ENCODE peak calls at places on chromosomes 4 and X, in seven cellular contexts. One of them, this sample, is unnamed.

GRCh38 chrX:103716967-103717366 is 6.3 kb downstream of the TMEM31 start:
- DNase-seq in IMR-90: peak; percentile 89
- DNase-seq in mesendoderm: no peak
- DNase-seq in mesenchymal stem cell: peak; percentile 20
- DNase-seq in H9: no peak
- DNase-seq in H1: no peak
- DNase-seq in trophoblast cell: peak; percentile 9
- DNase-seq in this sample: no peak

GRCh38 chr4:59969909-59970308 is 1230.2 kb upstream of the ADGRL3 start:
- DNase-seq in IMR-90: no peak
- DNase-seq in trophoblast cell: no peak
- DNase-seq in H9: no peak
- DNase-seq in mesendoderm: no peak
- DNase-seq in H1: no peak
- DNase-seq in mesenchymal stem cell: no peak
- DNase-seq in this sample: no peak

GRCh38 chrX:15849555-15849954 is 5.1 kb downstream of the AP1S2 start:
- DNase-seq in mesenchymal stem cell: peak; percentile 39
- DNase-seq in trophoblast cell: no peak
- DNase-seq in IMR-90: no peak
- DNase-seq in H1: no peak
- DNase-seq in mesendoderm: peak; percentile 59
- DNase-seq in H9: no peak
- DNase-seq in this sample: no peak

GRCh38 chr4:156237192-156237591 is 283.5 kb upstream of the CTSO start:
- DNase-seq in IMR-90: no peak
- DNase-seq in H9: no peak
- DNase-seq in mesenchymal stem cell: no peak
- DNase-seq in mesendoderm: no peak
- DNase-seq in trophoblast cell: no peak
- DNase-seq in H1: no peak
- DNase-seq in this sample: peak; percentile 4

GRCh38 chr4:7186081-7186480 is 6.3 kb upstream of the SORCS2 start:
- DNase-seq in mesendoderm: peak; percentile 29
- DNase-seq in H9: peak; percentile 55
- DNase-seq in IMR-90: no peak
- DNase-seq in mesenchymal stem cell: no peak
- DNase-seq in H1: no peak
- DNase-seq in trophoblast cell: no peak
- DNase-seq in this sample: no peak

GRCh38 chrX:63657821-63658220 is 127.2 kb downstream of the ARHGEF9 start:
- DNase-seq in mesenchymal stem cell: peak; percentile 78
- DNase-seq in mesendoderm: peak; percentile 42
- DNase-seq in H1: peak; percentile 0
- DNase-seq in IMR-90: peak; percentile 78
- DNase-seq in H9: no peak
- DNase-seq in trophoblast cell: peak; percentile 64
- DNase-seq in this sample: no peak

GRCh38 chr4:28744066-28744465 is 1883.4 kb downstream of the STIM2 start:
- DNase-seq in IMR-90: peak; percentile 54
- DNase-seq in mesendoderm: no peak
- DNase-seq in H9: no peak
- DNase-seq in trophoblast cell: no peak
- DNase-seq in H1: no peak
- DNase-seq in mesenchymal stem cell: peak; percentile 8
- DNase-seq in this sample: no peak

GRCh38 chr4:78057600-78058560 is 757 bp downstream of the FRAS1 start:
- DNase-seq in mesendoderm: peak; percentile 71
- DNase-seq in H1: no peak
- DNase-seq in mesenchymal stem cell: peak; percentile 45
- DNase-seq in H9: no peak
- DNase-seq in trophoblast cell: peak; percentile 65
- DNase-seq in IMR-90: peak; percentile 13
- DNase-seq in this sample: peak; percentile 50

GRCh38 chr4:7827566-7827965 is 112.1 kb downstream of the AFAP1 start:
- DNase-seq in trophoblast cell: no peak
- DNase-seq in H1: no peak
- DNase-seq in IMR-90: no peak
- DNase-seq in mesenchymal stem cell: no peak
- DNase-seq in mesendoderm: no peak
- DNase-seq in H9: no peak
- DNase-seq in this sample: no peak

GRCh38 chr4:4490816-4491215 is 51.0 kb downstream of the STX18 start:
- DNase-seq in trophoblast cell: no peak
- DNase-seq in H9: no peak
- DNase-seq in mesenchymal stem cell: no peak
- DNase-seq in IMR-90: no peak
- DNase-seq in H1: no peak
- DNase-seq in mesendoderm: no peak
- DNase-seq in this sample: no peak

GRCh38 chr4:33306131-33306530 is 2586.0 kb downstream of the PCDH7 start:
- DNase-seq in mesendoderm: no peak
- DNase-seq in IMR-90: no peak
- DNase-seq in mesenchymal stem cell: no peak
- DNase-seq in H9: no peak
- DNase-seq in trophoblast cell: no peak
- DNase-seq in H1: no peak
- DNase-seq in this sample: no peak

GRCh38 chrX:132631579-132632232 is 142.9 kb upstream of the MBNL3 start:
- DNase-seq in mesenchymal stem cell: peak; percentile 51
- DNase-seq in trophoblast cell: peak; percentile 54
- DNase-seq in H9: no peak
- DNase-seq in IMR-90: peak; percentile 40
- DNase-seq in mesendoderm: peak; percentile 41
- DNase-seq in H1: no peak
- DNase-seq in this sample: no peak

GRCh38 chr4:150209140-150209829 is 131.0 kb downstream of the DCLK2 start:
- DNase-seq in trophoblast cell: peak; percentile 89
- DNase-seq in mesenchymal stem cell: peak; percentile 69
- DNase-seq in H1: no peak
- DNase-seq in mesendoderm: peak; percentile 73
- DNase-seq in IMR-90: peak; percentile 71
- DNase-seq in H9: peak; percentile 59
- DNase-seq in this sample: peak; percentile 14

GRCh38 chrX:49282647-49283011 is 13.0 kb downstream of the PPP1R3F start:
- DNase-seq in IMR-90: peak; percentile 33
- DNase-seq in H9: peak; percentile 53
- DNase-seq in mesendoderm: peak; percentile 81
- DNase-seq in trophoblast cell: peak; percentile 6
- DNase-seq in mesenchymal stem cell: peak; percentile 20
- DNase-seq in H1: no peak
- DNase-seq in this sample: no peak

GRCh38 chrX:153644356-153645125 is 2.5 kb upstream of the DUSP9 start:
- DNase-seq in trophoblast cell: no peak
- DNase-seq in H9: peak; percentile 43
- DNase-seq in mesendoderm: peak; percentile 49
- DNase-seq in mesenchymal stem cell: no peak
- DNase-seq in H1: no peak
- DNase-seq in IMR-90: no peak
- DNase-seq in this sample: no peak

GRCh38 chrX:48761674-48762471 is at the start of gene GLOD5:
- DNase-seq in IMR-90: no peak
- DNase-seq in mesendoderm: peak; percentile 75
- DNase-seq in H9: peak; percentile 85
- DNase-seq in trophoblast cell: peak; percentile 75
- DNase-seq in H1: peak; percentile 31
- DNase-seq in mesenchymal stem cell: peak; percentile 5
- DNase-seq in this sample: no peak

GRCh38 chr4:156512622-156513021 is 459.0 kb downstream of the PDGFC start:
- DNase-seq in IMR-90: peak; percentile 42
- DNase-seq in mesendoderm: no peak
- DNase-seq in H1: no peak
- DNase-seq in mesenchymal stem cell: peak; percentile 38
- DNase-seq in trophoblast cell: no peak
- DNase-seq in H9: no peak
- DNase-seq in this sample: no peak

GRCh38 chr4:1458581-1458980 is 52.3 kb upstream of the NKX1-1 start:
- DNase-seq in mesenchymal stem cell: no peak
- DNase-seq in mesendoderm: no peak
- DNase-seq in H1: no peak
- DNase-seq in IMR-90: no peak
- DNase-seq in trophoblast cell: no peak
- DNase-seq in H9: no peak
- DNase-seq in this sample: no peak

GRCh38 chrX:4805559-4805958 is 1092.1 kb upstream of the PRKX start:
- DNase-seq in IMR-90: no peak
- DNase-seq in trophoblast cell: no peak
- DNase-seq in H1: no peak
- DNase-seq in mesenchymal stem cell: no peak
- DNase-seq in H9: no peak
- DNase-seq in mesendoderm: no peak
- DNase-seq in this sample: no peak

GRCh38 chr4:61193863-61194262 is 6.3 kb upstream of the ADGRL3 start:
- DNase-seq in mesendoderm: no peak
- DNase-seq in trophoblast cell: no peak
- DNase-seq in H1: no peak
- DNase-seq in mesenchymal stem cell: no peak
- DNase-seq in IMR-90: no peak
- DNase-seq in H9: no peak
- DNase-seq in this sample: no peak

GRCh38 chr4:8581094-8581861 is 1.1 kb downstream of the GPR78 start:
- DNase-seq in IMR-90: no peak
- DNase-seq in H1: no peak
- DNase-seq in H9: no peak
- DNase-seq in mesendoderm: no peak
- DNase-seq in mesenchymal stem cell: no peak
- DNase-seq in trophoblast cell: peak; percentile 50
- DNase-seq in this sample: no peak

GRCh38 chrX:10856797-10857196 is 236.4 kb upstream of the MID1 start:
- DNase-seq in mesenchymal stem cell: no peak
- DNase-seq in mesendoderm: no peak
- DNase-seq in H9: no peak
- DNase-seq in trophoblast cell: no peak
- DNase-seq in H1: no peak
- DNase-seq in IMR-90: no peak
- DNase-seq in this sample: no peak

GRCh38 chr4:56289934-56290333 is 97.4 kb downstream of the AASDH start:
- DNase-seq in mesendoderm: peak; percentile 8
- DNase-seq in trophoblast cell: peak; percentile 87
- DNase-seq in H9: no peak
- DNase-seq in IMR-90: no peak
- DNase-seq in mesenchymal stem cell: no peak
- DNase-seq in H1: no peak
- DNase-seq in this sample: no peak
- H3K79me1 ChIP-seq in mesendoderm: no peaks in the 10 kb centered on the region
- H3K79me1 ChIP-seq in trophoblast cell: peaks cover 2% of the 10 kb centered on the region
- H3K79me1 ChIP-seq in H9: no peaks in the 10 kb centered on the region
- H3K79me1 ChIP-seq in IMR-90: no peaks in the 10 kb centered on the region
- H3K79me1 ChIP-seq in mesenchymal stem cell: no peaks in the 10 kb centered on the region
- H3K79me1 ChIP-seq in H1: no peaks in the 10 kb centered on the region
- H3K79me1 ChIP-seq in this sample: peaks cover 2% of the 10 kb centered on the region

GRCh38 chr4:153337686-153338085 is 6.8 kb upstream of the MND1 start:
- DNase-seq in H1: no peak
- DNase-seq in IMR-90: no peak
- DNase-seq in trophoblast cell: no peak
- DNase-seq in mesendoderm: no peak
- DNase-seq in H9: no peak
- DNase-seq in mesenchymal stem cell: no peak
- DNase-seq in this sample: no peak
- H4K8ac ChIP-seq in H1: no peak overlapping the region
- H4K8ac ChIP-seq in IMR-90: no peak overlapping the region
- H4K8ac ChIP-seq in trophoblast cell: no peak overlapping the region
- H4K8ac ChIP-seq in mesendoderm: no peak overlapping the region
- H4K8ac ChIP-seq in H9: no peak overlapping the region
- H4K8ac ChIP-seq in mesenchymal stem cell: no peak overlapping the region
- H4K8ac ChIP-seq in this sample: no peak overlapping the region

GRCh38 chr4:73714647-73715046 is 25.7 kb upstream of the CXCL8 start:
- DNase-seq in H9: no peak
- DNase-seq in IMR-90: no peak
- DNase-seq in mesenchymal stem cell: no peak
- DNase-seq in mesendoderm: no peak
- DNase-seq in trophoblast cell: no peak
- DNase-seq in H1: no peak
- DNase-seq in this sample: no peak

GRCh38 chr4:73718375-73719373 is 21.7 kb upstream of the CXCL8 start:
- DNase-seq in mesendoderm: no peak
- DNase-seq in H9: no peak
- DNase-seq in IMR-90: no peak
- DNase-seq in trophoblast cell: peak; percentile 33
- DNase-seq in H1: no peak
- DNase-seq in mesenchymal stem cell: no peak
- DNase-seq in this sample: no peak

GRCh38 chr4:73711989-73712388 is 28.4 kb upstream of the CXCL8 start:
- DNase-seq in H1: no peak
- DNase-seq in mesenchymal stem cell: no peak
- DNase-seq in trophoblast cell: no peak
- DNase-seq in mesendoderm: no peak
- DNase-seq in H9: no peak
- DNase-seq in IMR-90: no peak
- DNase-seq in this sample: no peak

GRCh38 chr4:73713650-73714049 is 26.7 kb upstream of the CXCL8 start:
- DNase-seq in mesendoderm: no peak
- DNase-seq in trophoblast cell: no peak
- DNase-seq in H1: no peak
- DNase-seq in mesenchymal stem cell: no peak
- DNase-seq in IMR-90: no peak
- DNase-seq in H9: no peak
- DNase-seq in this sample: no peak

DNA sequence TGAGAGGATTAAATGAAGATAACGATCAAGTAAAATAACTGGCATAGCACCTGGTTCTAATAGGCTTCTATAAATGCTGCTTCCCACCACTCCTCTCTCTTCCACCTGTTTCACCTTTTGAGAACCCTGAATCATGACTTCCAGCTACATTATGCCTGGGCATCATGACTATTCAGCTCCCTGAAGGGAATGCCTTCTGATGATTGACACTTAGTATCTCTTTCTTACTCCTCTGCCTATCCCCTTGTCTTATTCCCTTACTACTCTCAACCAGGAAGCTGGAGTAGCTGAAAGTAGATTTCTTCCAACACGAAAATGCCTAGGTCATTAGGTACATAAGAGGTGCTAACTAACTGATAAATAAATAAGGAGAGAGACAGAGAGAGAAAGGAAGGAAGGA is 24.7 kb upstream of the CXCL8 start:
- DNase-seq in mesendoderm: no peak
- DNase-seq in H1: no peak
- DNase-seq in trophoblast cell: no peak
- DNase-seq in mesenchymal stem cell: no peak
- DNase-seq in IMR-90: no peak
- DNase-seq in H9: no peak
- DNase-seq in this sample: no peak
- H3K79me1 ChIP-seq in mesendoderm: no peaks in the 10 kb centered on the region
- H3K79me1 ChIP-seq in H1: no peaks in the 10 kb centered on the region
- H3K79me1 ChIP-seq in trophoblast cell: no peaks in the 10 kb centered on the region
- H3K79me1 ChIP-seq in mesenchymal stem cell: no peaks in the 10 kb centered on the region
- H3K79me1 ChIP-seq in IMR-90: no peaks in the 10 kb centered on the region
- H3K79me1 ChIP-seq in H9: no peaks in the 10 kb centered on the region
- H3K79me1 ChIP-seq in this sample: no peaks in the 10 kb centered on the region

DNA sequence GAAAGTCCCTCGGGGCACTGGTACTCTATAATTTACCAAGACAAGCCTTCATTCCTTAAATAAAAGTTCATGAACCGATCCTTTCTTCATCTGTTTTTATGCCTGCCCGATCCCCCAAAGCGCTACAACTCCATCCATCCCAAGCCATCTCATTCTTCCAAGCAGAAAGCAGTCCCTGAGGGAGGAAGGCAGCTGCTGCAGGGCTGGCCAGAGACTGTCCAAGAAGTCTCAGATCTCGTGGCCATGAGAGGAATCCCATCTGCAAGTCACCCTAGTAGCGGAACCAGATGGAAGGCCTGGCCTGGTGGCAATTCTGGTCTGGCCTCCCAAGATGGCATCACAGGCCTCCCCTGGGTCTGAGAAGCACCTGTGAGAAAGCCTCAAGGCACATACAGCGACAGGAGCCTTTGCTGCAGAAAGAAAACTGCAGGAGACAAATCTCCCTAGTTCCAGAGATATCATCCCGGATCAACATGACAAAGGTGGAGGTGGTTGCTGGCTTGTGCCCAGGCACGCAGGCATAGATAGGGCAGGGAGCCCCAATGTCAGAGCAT is 93.7 kb downstream of the BCOR start:
- DNase-seq in H1: no peak
- DNase-seq in H9: peak; percentile 82
- DNase-seq in mesenchymal stem cell: no peak
- DNase-seq in IMR-90: no peak
- DNase-seq in mesendoderm: no peak
- DNase-seq in trophoblast cell: no peak
- DNase-seq in this sample: no peak
- H4K8ac ChIP-seq in H1: no peak overlapping the region
- H4K8ac ChIP-seq in H9: no peak overlapping the region
- H4K8ac ChIP-seq in mesenchymal stem cell: no peak overlapping the region
- H4K8ac ChIP-seq in IMR-90: no peak overlapping the region
- H4K8ac ChIP-seq in mesendoderm: no peak overlapping the region
- H4K8ac ChIP-seq in trophoblast cell: no peak overlapping the region
- H4K8ac ChIP-seq in this sample: no peak overlapping the region